ENCODE peak calls at places on chromosome 5, in eight cellular contexts. One of them, this sample, is unnamed.

GRCh38 chr5:177483994-177484901 is 10.8 kb upstream of the DBN1 start:
- DNase-seq in stimulated activated CD4-positive, alpha-beta T cell treated with anti-CD3 and anti-CD28 coated beads, Interleukin-2, amount 100 ng/mL, for 24 hours: no peak
- DNase-seq in AG08395: no peak
- DNase-seq in activated naive CD4-positive, alpha-beta T cell treated with anti-CD3 and anti-CD28 coated beads, Interleukin-2, amount 10 ng/mL, durations not matched to agents 7 days and 5 days: no peak
- DNase-seq in foreskin fibroblast: no peak
- DNase-seq in frontal cortex: no peak
- DNase-seq in hippocampal formation: no peak
- DNase-seq in stimulated activated CD8-positive, alpha-beta memory T cell treated with anti-CD3 and anti-CD28 coated beads, Interleukin-7, amount 100 ng/mL, for 24 hours: no peak
- DNase-seq in this sample: no peak

GRCh38 chr5:13278148-13278547 is 666.3 kb downstream of the DNAH5 start:
- DNase-seq in frontal cortex: no peak
- DNase-seq in foreskin fibroblast: no peak
- DNase-seq in AG08395: no peak
- DNase-seq in stimulated activated CD4-positive, alpha-beta T cell treated with anti-CD3 and anti-CD28 coated beads, Interleukin-2, amount 100 ng/mL, for 24 hours: no peak
- DNase-seq in activated naive CD4-positive, alpha-beta T cell treated with anti-CD3 and anti-CD28 coated beads, Interleukin-2, amount 10 ng/mL, durations not matched to agents 7 days and 5 days: no peak
- DNase-seq in hippocampal formation: no peak
- DNase-seq in stimulated activated CD8-positive, alpha-beta memory T cell treated with anti-CD3 and anti-CD28 coated beads, Interleukin-7, amount 100 ng/mL, for 24 hours: no peak
- DNase-seq in this sample: no peak

GRCh38 chr5:95872333-95873268 is 50.1 kb upstream of the GLRX start:
- DNase-seq in foreskin fibroblast: no peak
- DNase-seq in frontal cortex: no peak
- DNase-seq in stimulated activated CD4-positive, alpha-beta T cell treated with anti-CD3 and anti-CD28 coated beads, Interleukin-2, amount 100 ng/mL, for 24 hours: no peak
- DNase-seq in stimulated activated CD8-positive, alpha-beta memory T cell treated with anti-CD3 and anti-CD28 coated beads, Interleukin-7, amount 100 ng/mL, for 24 hours: no peak
- DNase-seq in AG08395: no peak
- DNase-seq in activated naive CD4-positive, alpha-beta T cell treated with anti-CD3 and anti-CD28 coated beads, Interleukin-2, amount 10 ng/mL, durations not matched to agents 7 days and 5 days: no peak
- DNase-seq in hippocampal formation: no peak
- DNase-seq in this sample: no peak

GRCh38 chr5:56155992-56156584 is 77.0 kb downstream of the ANKRD55 start:
- DNase-seq in stimulated activated CD8-positive, alpha-beta memory T cell treated with anti-CD3 and anti-CD28 coated beads, Interleukin-7, amount 100 ng/mL, for 24 hours: no peak
- DNase-seq in hippocampal formation: peak
- DNase-seq in foreskin fibroblast: no peak
- DNase-seq in activated naive CD4-positive, alpha-beta T cell treated with anti-CD3 and anti-CD28 coated beads, Interleukin-2, amount 10 ng/mL, durations not matched to agents 7 days and 5 days: peak
- DNase-seq in stimulated activated CD4-positive, alpha-beta T cell treated with anti-CD3 and anti-CD28 coated beads, Interleukin-2, amount 100 ng/mL, for 24 hours: no peak
- DNase-seq in AG08395: no peak
- DNase-seq in frontal cortex: no peak
- DNase-seq in this sample: no peak

GRCh38 chr5:33611882-33612281 is 171.1 kb downstream of the TARS1 start:
- DNase-seq in frontal cortex: no peak
- DNase-seq in stimulated activated CD4-positive, alpha-beta T cell treated with anti-CD3 and anti-CD28 coated beads, Interleukin-2, amount 100 ng/mL, for 24 hours: no peak
- DNase-seq in AG08395: peak
- DNase-seq in hippocampal formation: no peak
- DNase-seq in foreskin fibroblast: peak
- DNase-seq in stimulated activated CD8-positive, alpha-beta memory T cell treated with anti-CD3 and anti-CD28 coated beads, Interleukin-7, amount 100 ng/mL, for 24 hours: no peak
- DNase-seq in activated naive CD4-positive, alpha-beta T cell treated with anti-CD3 and anti-CD28 coated beads, Interleukin-2, amount 10 ng/mL, durations not matched to agents 7 days and 5 days: no peak
- DNase-seq in this sample: no peak

GRCh38 chr5:150431048-150431447 is 18.3 kb upstream of the CD74 start:
- DNase-seq in activated naive CD4-positive, alpha-beta T cell treated with anti-CD3 and anti-CD28 coated beads, Interleukin-2, amount 10 ng/mL, durations not matched to agents 7 days and 5 days: no peak
- DNase-seq in AG08395: no peak
- DNase-seq in foreskin fibroblast: no peak
- DNase-seq in frontal cortex: no peak
- DNase-seq in hippocampal formation: no peak
- DNase-seq in stimulated activated CD4-positive, alpha-beta T cell treated with anti-CD3 and anti-CD28 coated beads, Interleukin-2, amount 100 ng/mL, for 24 hours: no peak
- DNase-seq in stimulated activated CD8-positive, alpha-beta memory T cell treated with anti-CD3 and anti-CD28 coated beads, Interleukin-7, amount 100 ng/mL, for 24 hours: no peak
- DNase-seq in this sample: no peak

GRCh38 chr5:180598316-180598701 is 7.0 kb upstream of the SCGB3A1 start:
- DNase-seq in stimulated activated CD8-positive, alpha-beta memory T cell treated with anti-CD3 and anti-CD28 coated beads, Interleukin-7, amount 100 ng/mL, for 24 hours: no peak
- DNase-seq in foreskin fibroblast: no peak
- DNase-seq in AG08395: no peak
- DNase-seq in frontal cortex: no peak
- DNase-seq in stimulated activated CD4-positive, alpha-beta T cell treated with anti-CD3 and anti-CD28 coated beads, Interleukin-2, amount 100 ng/mL, for 24 hours: no peak
- DNase-seq in activated naive CD4-positive, alpha-beta T cell treated with anti-CD3 and anti-CD28 coated beads, Interleukin-2, amount 10 ng/mL, durations not matched to agents 7 days and 5 days: peak
- DNase-seq in hippocampal formation: no peak
- DNase-seq in this sample: no peak

GRCh38 chr5:43065384-43066230 is 25.5 kb upstream of the ANXA2R start:
- DNase-seq in frontal cortex: no peak
- DNase-seq in stimulated activated CD8-positive, alpha-beta memory T cell treated with anti-CD3 and anti-CD28 coated beads, Interleukin-7, amount 100 ng/mL, for 24 hours: peak
- DNase-seq in foreskin fibroblast: peak
- DNase-seq in AG08395: no peak
- DNase-seq in activated naive CD4-positive, alpha-beta T cell treated with anti-CD3 and anti-CD28 coated beads, Interleukin-2, amount 10 ng/mL, durations not matched to agents 7 days and 5 days: peak
- DNase-seq in stimulated activated CD4-positive, alpha-beta T cell treated with anti-CD3 and anti-CD28 coated beads, Interleukin-2, amount 100 ng/mL, for 24 hours: peak
- DNase-seq in hippocampal formation: peak
- DNase-seq in this sample: peak

GRCh38 chr5:179558912-179559279 is 8.5 kb downstream of the RUFY1 start:
- DNase-seq in activated naive CD4-positive, alpha-beta T cell treated with anti-CD3 and anti-CD28 coated beads, Interleukin-2, amount 10 ng/mL, durations not matched to agents 7 days and 5 days: peak
- DNase-seq in AG08395: peak
- DNase-seq in stimulated activated CD8-positive, alpha-beta memory T cell treated with anti-CD3 and anti-CD28 coated beads, Interleukin-7, amount 100 ng/mL, for 24 hours: no peak
- DNase-seq in foreskin fibroblast: peak
- DNase-seq in frontal cortex: peak
- DNase-seq in hippocampal formation: peak
- DNase-seq in stimulated activated CD4-positive, alpha-beta T cell treated with anti-CD3 and anti-CD28 coated beads, Interleukin-2, amount 100 ng/mL, for 24 hours: peak
- DNase-seq in this sample: no peak

GRCh38 chr5:172284275-172284971 is 859 bp upstream of the UBTD2 start:
- DNase-seq in stimulated activated CD4-positive, alpha-beta T cell treated with anti-CD3 and anti-CD28 coated beads, Interleukin-2, amount 100 ng/mL, for 24 hours: peak
- DNase-seq in activated naive CD4-positive, alpha-beta T cell treated with anti-CD3 and anti-CD28 coated beads, Interleukin-2, amount 10 ng/mL, durations not matched to agents 7 days and 5 days: no peak
- DNase-seq in foreskin fibroblast: no peak
- DNase-seq in hippocampal formation: no peak
- DNase-seq in frontal cortex: peak
- DNase-seq in AG08395: peak
- DNase-seq in stimulated activated CD8-positive, alpha-beta memory T cell treated with anti-CD3 and anti-CD28 coated beads, Interleukin-7, amount 100 ng/mL, for 24 hours: no peak
- DNase-seq in this sample: no peak